ENCODE peak calls at places on chromosomes 2 and 18, in nine cellular contexts. One of them, this sample, is unnamed.

GRCh38 chr2:160064916-160065315 is 2.5 kb upstream of the PLA2R1 start:
- DNase-seq in RPMI8226: no peak
- DNase-seq in fibroblast of the conjunctiva: no peak
- DNase-seq in activated CD8-positive, alpha-beta T cell treated with anti-CD3 and anti-CD28 coated beads for 36 hours: no peak
- DNase-seq in kidney epithelial cell: no peak
- DNase-seq in CD8-positive, alpha-beta memory T cell: no peak
- DNase-seq in amygdala: no peak
- DNase-seq in fibroblast of lung: no peak
- DNase-seq in kidney: no peak
- DNase-seq in this sample: no peak

GRCh38 chr18:78557371-78557770 is 422.2 kb upstream of the SALL3 start:
- DNase-seq in amygdala: no peak
- DNase-seq in RPMI8226: no peak
- DNase-seq in fibroblast of the conjunctiva: no peak
- DNase-seq in kidney epithelial cell: no peak
- DNase-seq in activated CD8-positive, alpha-beta T cell treated with anti-CD3 and anti-CD28 coated beads for 36 hours: no peak
- DNase-seq in kidney: no peak
- DNase-seq in fibroblast of lung: no peak
- DNase-seq in CD8-positive, alpha-beta memory T cell: no peak
- DNase-seq in this sample: no peak

GRCh38 chr18:68262697-68263293 is 452.1 kb downstream of the TMX3 start:
- DNase-seq in fibroblast of lung: peak
- DNase-seq in kidney: no peak
- DNase-seq in RPMI8226: no peak
- DNase-seq in activated CD8-positive, alpha-beta T cell treated with anti-CD3 and anti-CD28 coated beads for 36 hours: no peak
- DNase-seq in CD8-positive, alpha-beta memory T cell: no peak
- DNase-seq in amygdala: no peak
- DNase-seq in kidney epithelial cell: peak
- DNase-seq in fibroblast of the conjunctiva: peak
- DNase-seq in this sample: no peak

GRCh38 chr18:23573948-23574431 is 12.3 kb downstream of the NPC1 start:
- DNase-seq in fibroblast of lung: peak
- DNase-seq in CD8-positive, alpha-beta memory T cell: peak
- DNase-seq in amygdala: no peak
- DNase-seq in kidney: no peak
- DNase-seq in activated CD8-positive, alpha-beta T cell treated with anti-CD3 and anti-CD28 coated beads for 36 hours: peak
- DNase-seq in fibroblast of the conjunctiva: peak
- DNase-seq in RPMI8226: no peak
- DNase-seq in kidney epithelial cell: peak
- DNase-seq in this sample: no peak

GRCh38 chr2:161842751-161843433 is 218.7 kb downstream of the SLC4A10 start:
- DNase-seq in kidney: no peak
- DNase-seq in amygdala: no peak
- DNase-seq in activated CD8-positive, alpha-beta T cell treated with anti-CD3 and anti-CD28 coated beads for 36 hours: no peak
- DNase-seq in RPMI8226: no peak
- DNase-seq in kidney epithelial cell: no peak
- DNase-seq in fibroblast of the conjunctiva: no peak
- DNase-seq in fibroblast of lung: no peak
- DNase-seq in CD8-positive, alpha-beta memory T cell: no peak
- DNase-seq in this sample: no peak

GRCh38 chr2:109558076-109558882 is 55.5 kb downstream of the SEPTIN10 start:
- DNase-seq in kidney epithelial cell: peak
- DNase-seq in kidney: no peak
- DNase-seq in amygdala: no peak
- DNase-seq in RPMI8226: no peak
- DNase-seq in fibroblast of the conjunctiva: no peak
- DNase-seq in CD8-positive, alpha-beta memory T cell: no peak
- DNase-seq in activated CD8-positive, alpha-beta T cell treated with anti-CD3 and anti-CD28 coated beads for 36 hours: peak
- DNase-seq in fibroblast of lung: peak
- DNase-seq in this sample: no peak

GRCh38 chr2:45343618-45344017 is 267.4 kb downstream of the SRBD1 start:
- DNase-seq in activated CD8-positive, alpha-beta T cell treated with anti-CD3 and anti-CD28 coated beads for 36 hours: no peak
- DNase-seq in fibroblast of lung: no peak
- DNase-seq in RPMI8226: no peak
- DNase-seq in kidney epithelial cell: no peak
- DNase-seq in kidney: no peak
- DNase-seq in CD8-positive, alpha-beta memory T cell: no peak
- DNase-seq in fibroblast of the conjunctiva: no peak
- DNase-seq in amygdala: no peak
- DNase-seq in this sample: no peak

GRCh38 chr18:35470440-35470839 is 27.3 kb downstream of the INO80C start:
- DNase-seq in amygdala: peak
- DNase-seq in RPMI8226: no peak
- DNase-seq in fibroblast of lung: no peak
- DNase-seq in kidney epithelial cell: no peak
- DNase-seq in CD8-positive, alpha-beta memory T cell: no peak
- DNase-seq in fibroblast of the conjunctiva: no peak
- DNase-seq in activated CD8-positive, alpha-beta T cell treated with anti-CD3 and anti-CD28 coated beads for 36 hours: no peak
- DNase-seq in kidney: no peak
- DNase-seq in this sample: no peak

GRCh38 chr2:128262315-128263253 is 56.1 kb downstream of the HS6ST1 start:
- DNase-seq in CD8-positive, alpha-beta memory T cell: no peak
- DNase-seq in fibroblast of lung: no peak
- DNase-seq in fibroblast of the conjunctiva: no peak
- DNase-seq in RPMI8226: no peak
- DNase-seq in kidney epithelial cell: no peak
- DNase-seq in activated CD8-positive, alpha-beta T cell treated with anti-CD3 and anti-CD28 coated beads for 36 hours: no peak
- DNase-seq in kidney: no peak
- DNase-seq in amygdala: no peak
- DNase-seq in this sample: no peak

GRCh38 chr18:3891245-3891644 is 441.3 kb downstream of the TGIF1 start:
- DNase-seq in fibroblast of lung: no peak
- DNase-seq in CD8-positive, alpha-beta memory T cell: no peak
- DNase-seq in activated CD8-positive, alpha-beta T cell treated with anti-CD3 and anti-CD28 coated beads for 36 hours: no peak
- DNase-seq in kidney: no peak
- DNase-seq in kidney epithelial cell: no peak
- DNase-seq in RPMI8226: no peak
- DNase-seq in amygdala: no peak
- DNase-seq in fibroblast of the conjunctiva: no peak
- DNase-seq in this sample: no peak

GRCh38 chr2:240151477-240152031 is 11.1 kb upstream of the OTOS start:
- DNase-seq in fibroblast of the conjunctiva: no peak
- DNase-seq in RPMI8226: no peak
- DNase-seq in amygdala: no peak
- DNase-seq in kidney epithelial cell: no peak
- DNase-seq in fibroblast of lung: no peak
- DNase-seq in activated CD8-positive, alpha-beta T cell treated with anti-CD3 and anti-CD28 coated beads for 36 hours: no peak
- DNase-seq in kidney: peak
- DNase-seq in CD8-positive, alpha-beta memory T cell: no peak
- DNase-seq in this sample: no peak

This sample was measured in central memory CD8-positive, alpha-beta T cell.